ENCODE peak calls at places on chromosomes 11 and 22, in seven cellular contexts. X is AG04450, C is spleen, S is stomach, R is body of pancreas, Q is AG09309, E is astrocyte of the spinal cord. V is an unnamed sample.

GRCh38 chr11:64661146-64661545 is 61.9 kb downstream of the NRXN2 start:
- DNase-seq in S (no peak), R (no peak), Q (peak), X (peak), E (peak), C (no peak), V (no peak)

GRCh38 chr11:66328307-66329144 is 7.7 kb downstream of the RIN1 start:
- DNase-seq in S (peak), C (peak), Q (no peak), X (no peak), E (peak), R (peak), V (no peak)

GRCh38 chr11:94708176-94708575 is 60.0 kb upstream of the AMOTL1 start:
- DNase-seq in S (no peak), E (no peak), X (no peak), R (no peak), C (no peak), Q (no peak), V (no peak)

GRCh38 chr11:71454470-71455113 is 1.6 kb downstream of the NADSYN1 start:
- DNase-seq in R (peak), E (no peak), Q (no peak), X (no peak), S (no peak), C (peak), V (no peak)

GRCh38 chr11:63536669-63537292 is at the start of gene PLAAT4:
- DNase-seq in X (no peak), E (peak), C (no peak), S (peak), Q (no peak), R (peak), V (no peak)

GRCh38 chr11:12806113-12806512 is 131.9 kb downstream of the TEAD1 start:
- DNase-seq in X (no peak), E (no peak), C (no peak), S (no peak), R (no peak), Q (no peak), V (no peak)

GRCh38 chr22:28935713-28936112 is 52.3 kb downstream of the ZNRF3 start:
- DNase-seq in S (no peak), E (no peak), X (no peak), R (no peak), Q (no peak), C (no peak), V (no peak)

GRCh38 chr11:61551630-61552029 is 29.2 kb downstream of the SYT7 start:
- DNase-seq in X (no peak), Q (peak), C (no peak), R (peak), S (peak), E (no peak), V (no peak)

GRCh38 chr11:47426062-47426956 is at the start of gene PSMC3:
- DNase-seq in E (peak), X (peak), Q (peak), R (peak), S (peak), C (peak), V (peak)

GRCh38 chr11:117606807-117607206 is 190.2 kb downstream of the DSCAML1 start:
- DNase-seq in Q (no peak), S (no peak), E (no peak), R (no peak), C (no peak), X (no peak), V (no peak)

GRCh38 chr11:86999859-87000753 is 37.6 kb upstream of the TMEM135 start:
- DNase-seq in E (peak), R (peak), C (no peak), S (peak), X (no peak), Q (no peak), V (peak)

GRCh38 chr11:16012125-16012751 is 344.1 kb downstream of the SOX6 start:
- DNase-seq in Q (no peak), S (no peak), C (no peak), R (peak), X (no peak), E (no peak), V (no peak)

GRCh38 chr11:31813961-31814868 is 3.1 kb upstream of the PAX6 start:
- DNase-seq in Q (no peak), X (no peak), S (no peak), R (no peak), E (no peak), C (peak), V (no peak)

GRCh38 chr11:28679795-28680194 is 571.6 kb downstream of the METTL15 start:
- DNase-seq in C (no peak), Q (peak), E (peak), S (no peak), R (no peak), X (no peak), V (no peak)

GRCh38 chr22:45286854-45287551 is 2.3 kb downstream of the UPK3A start:
- DNase-seq in S (no peak), C (no peak), Q (no peak), X (no peak), E (no peak), R (no peak), V (no peak)

GRCh38 chr22:22692707-22693530 is 48.5 kb downstream of the GGTLC2 start:
- DNase-seq in R (peak), Q (no peak), S (peak), E (peak), C (peak), X (no peak), V (peak)

GRCh38 chr11:64519541-64519940 is 71.5 kb upstream of the SLC22A12 start:
- DNase-seq in Q (no peak), R (no peak), E (no peak), C (no peak), X (no peak), S (no peak), V (no peak)

GRCh38 chr11:1623716-1624115 is 1.8 kb upstream of the KRTAP5-4 start:
- DNase-seq in C (peak), Q (no peak), S (no peak), E (no peak), X (no peak), R (no peak), V (no peak)

GRCh38 chr11:111560785-111561184 is 20.3 kb downstream of the LAYN start:
- DNase-seq in R (no peak), X (no peak), Q (no peak), E (no peak), C (no peak), S (no peak), V (no peak)

GRCh38 chr11:119629834-119630624 is 99.0 kb downstream of the NECTIN1 start:
- DNase-seq in Q (no peak), E (no peak), R (no peak), S (no peak), C (no peak), X (no peak), V (no peak)

GRCh38 chr11:100889758-100890157 is 202.7 kb downstream of the ARHGAP42 start:
- DNase-seq in E (no peak), R (no peak), C (no peak), X (no peak), Q (no peak), S (no peak), V (no peak)

GRCh38 chr22:20437253-20438065 is at the start of gene SCARF2:
- DNase-seq in C (peak), R (peak), E (peak), X (no peak), S (no peak), Q (no peak), V (no peak)

GRCh38 chr11:35617687-35618496 is at the start of gene FJX1:
- DNase-seq in C (peak), X (peak), R (peak), Q (peak), S (no peak), E (peak), V (no peak)

GRCh38 chr11:119323532-119324033 is 6.7 kb upstream of the MCAM start:
- DNase-seq in X (no peak), R (peak), Q (no peak), E (peak), C (no peak), S (peak), V (no peak)

GRCh38 chr11:119051440-119052162 is 5.4 kb downstream of the HYOU1 start:
- DNase-seq in S (no peak), X (no peak), Q (no peak), R (no peak), C (peak), E (no peak), V (no peak)

GRCh38 chr22:45997077-45997774 is 20.3 kb upstream of the WNT7B start:
- DNase-seq in E (peak), R (peak), Q (peak), C (peak), X (peak), S (peak), V (no peak)

GRCh38 chr11:32118025-32118974 is 27.4 kb downstream of the RCN1 start:
- DNase-seq in R (no peak), C (no peak), Q (no peak), S (no peak), X (no peak), E (peak), V (no peak)

GRCh38 chr11:79150966-79151365 is 289.9 kb downstream of the TENM4 start:
- DNase-seq in R (no peak), S (no peak), Q (no peak), C (no peak), E (peak), X (peak), V (no peak)

GRCh38 chr11:48098024-48098423 is 117.7 kb downstream of the PTPRJ start:
- DNase-seq in C (no peak), Q (no peak), S (no peak), E (no peak), X (no peak), R (no peak), V (no peak)

GRCh38 chr22:25841775-25842174 is 99.8 kb downstream of the MYO18B start:
- DNase-seq in E (no peak), Q (no peak), R (no peak), S (no peak), C (no peak), X (no peak), V (no peak)

GRCh38 chr11:76795285-76795935 is 12.3 kb downstream of the TSKU start:
- DNase-seq in Q (no peak), X (no peak), C (no peak), S (peak), E (no peak), R (no peak), V (no peak)

GRCh38 chr11:72739240-72740059 is 12.8 kb downstream of the ARAP1 start:
- DNase-seq in X (no peak), C (peak), S (no peak), Q (no peak), E (no peak), R (no peak), V (no peak)

GRCh38 chr11:120977470-120977869 is 46.4 kb upstream of the TBCEL start:
- DNase-seq in S (no peak), R (no peak), E (peak), Q (no peak), C (no peak), X (no peak), V (no peak)
- TF ChIP-seq CTCF in S (no peak), R (no peak), E (no peak), Q (no peak), C (no peak), X (no peak), V (no peak)

DNA sequence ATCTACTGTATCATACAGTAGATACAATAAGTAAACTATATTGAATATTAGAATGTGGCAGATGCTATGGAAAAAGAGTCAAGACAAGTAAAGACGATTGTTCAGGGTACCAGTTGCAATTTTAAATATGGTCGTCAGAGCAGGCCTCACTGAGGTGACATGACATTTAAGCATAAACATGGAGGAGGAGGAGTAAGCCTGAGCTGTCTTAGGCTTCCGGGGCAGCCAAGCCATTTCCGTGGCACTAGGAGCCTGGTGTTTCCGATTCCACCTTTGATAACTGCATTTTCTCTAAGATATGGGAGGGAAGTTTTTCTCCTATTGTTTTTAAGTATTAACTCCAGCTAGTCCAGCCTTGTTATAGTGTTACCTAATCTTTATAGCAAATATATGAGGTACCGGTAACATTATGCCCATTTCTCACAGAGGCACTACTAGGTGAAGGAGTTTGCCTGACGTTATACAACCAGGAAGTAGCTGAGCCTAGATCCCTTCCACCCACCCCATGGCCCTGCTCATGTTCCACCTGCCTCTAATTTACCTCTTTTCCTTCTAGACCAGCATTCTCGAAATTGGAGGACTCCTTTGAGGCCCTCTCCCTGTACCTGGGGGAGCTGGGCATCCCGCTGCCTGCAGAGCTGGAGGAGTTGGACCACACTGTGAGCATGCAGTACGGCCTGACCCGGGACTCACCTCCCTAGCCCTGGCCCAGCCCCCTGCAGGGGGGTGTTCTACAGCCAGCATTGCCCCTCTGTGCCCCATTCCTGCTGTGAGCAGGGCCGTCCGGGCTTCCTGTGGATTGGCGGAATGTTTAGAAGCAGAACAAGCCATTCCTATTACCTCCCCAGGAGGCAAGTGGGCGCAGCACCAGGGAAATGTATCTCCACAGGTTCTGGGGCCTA is 14.3 kb downstream of the PIK3IP1 start:
- DNase-seq in E (no peak), X (no peak), R (no peak), S (no peak), Q (no peak), C (no peak), V (no peak)
- H3K4me3 ChIP-seq in E (no peak), X (no peak), R (no peak), S (no peak), Q (no peak), C (no peak), V (no peak)

DNA sequence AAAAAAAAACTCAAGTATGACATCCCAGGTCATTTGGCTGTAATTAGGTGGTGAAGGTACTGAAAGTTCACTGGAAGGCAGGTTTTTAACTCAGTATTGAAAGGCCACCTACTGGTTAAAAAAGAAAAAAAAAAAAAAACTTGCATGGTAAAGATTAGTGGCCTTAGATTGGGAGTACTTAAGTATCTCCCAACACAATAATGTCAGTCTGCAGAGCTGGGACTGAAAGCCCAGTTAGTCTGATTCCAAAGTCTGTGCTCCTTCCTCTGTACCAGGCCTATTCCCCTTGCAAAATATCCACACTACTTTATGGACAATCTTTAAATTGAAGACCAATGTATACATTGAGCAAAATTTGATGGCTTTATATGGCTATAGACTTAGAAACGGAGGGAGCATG is 85.5 kb downstream of the NOX4 start:
- DNase-seq in Q (no peak), R (no peak), E (peak), S (no peak), C (no peak), X (no peak), V (peak)
- TF ChIP-seq CTCF in Q (peak), R (no peak), E (no peak), S (no peak), C (no peak), X (peak), V (peak)

GRCh38 chr11:46383974-46384701 is 2.7 kb downstream of the MDK start:
- DNase-seq in X (no peak), S (no peak), Q (no peak), R (no peak), C (no peak), E (no peak), V (no peak)

GRCh38 chr11:46381836-46382643 is 571 bp downstream of the MDK start:
- DNase-seq in X (no peak), S (no peak), R (no peak), C (peak), Q (no peak), E (no peak), V (no peak)

GRCh38 chr11:46383404-46383758 is 1.9 kb downstream of the MDK start:
- DNase-seq in Q (no peak), R (no peak), X (no peak), S (no peak), C (peak), E (no peak), V (no peak)

GRCh38 chr11:46381046-46381835 is at the start of gene MDK:
- DNase-seq in E (no peak), Q (no peak), X (no peak), R (peak), S (peak), C (peak), V (no peak)

GRCh38 chr11:46382644-46383403 is 1.4 kb downstream of the MDK start:
- DNase-seq in R (peak), X (no peak), C (peak), Q (no peak), E (no peak), S (no peak), V (no peak)
- H3K4me3 ChIP-seq in R (no peak), X (peak), C (peak), Q (peak), E (peak), S (peak), V (peak)

GRCh38 chr11:85749884-85750283 is 61.1 kb downstream of the SYTL2 start:
- DNase-seq in S (no peak), E (no peak), Q (no peak), R (no peak), X (no peak), C (no peak), V (no peak)
- TF ChIP-seq CTCF in S (no peak), E (no peak), Q (no peak), R (no peak), X (no peak), C (no peak), V (no peak)

GRCh38 chr11:74462631-74463030 is 4.7 kb downstream of the KCNE3 start:
- DNase-seq in E (no peak), R (no peak), X (no peak), S (no peak), C (no peak), Q (no peak), V (no peak)
- H3K4me3 ChIP-seq in E (no peak), R (no peak), X (no peak), S (no peak), C (no peak), Q (no peak), V (no peak)

GRCh38 chr11:70383664-70384395 is 14.5 kb upstream of the CTTN start:
- DNase-seq in E (no peak), S (no peak), Q (no peak), C (no peak), R (no peak), X (no peak), V (no peak)

GRCh38 chr11:70384486-70385152 is 13.7 kb upstream of the CTTN start:
- DNase-seq in X (no peak), Q (no peak), E (no peak), S (no peak), C (no peak), R (no peak), V (no peak)

GRCh38 chr11:70381350-70381749 is 17.0 kb upstream of the CTTN start:
- DNase-seq in X (no peak), R (no peak), Q (no peak), C (no peak), E (no peak), S (no peak), V (no peak)

GRCh38 chr11:70378506-70379134 is 19.7 kb upstream of the CTTN start:
- DNase-seq in R (no peak), C (no peak), E (no peak), X (no peak), Q (no peak), S (no peak), V (no peak)

DNA sequence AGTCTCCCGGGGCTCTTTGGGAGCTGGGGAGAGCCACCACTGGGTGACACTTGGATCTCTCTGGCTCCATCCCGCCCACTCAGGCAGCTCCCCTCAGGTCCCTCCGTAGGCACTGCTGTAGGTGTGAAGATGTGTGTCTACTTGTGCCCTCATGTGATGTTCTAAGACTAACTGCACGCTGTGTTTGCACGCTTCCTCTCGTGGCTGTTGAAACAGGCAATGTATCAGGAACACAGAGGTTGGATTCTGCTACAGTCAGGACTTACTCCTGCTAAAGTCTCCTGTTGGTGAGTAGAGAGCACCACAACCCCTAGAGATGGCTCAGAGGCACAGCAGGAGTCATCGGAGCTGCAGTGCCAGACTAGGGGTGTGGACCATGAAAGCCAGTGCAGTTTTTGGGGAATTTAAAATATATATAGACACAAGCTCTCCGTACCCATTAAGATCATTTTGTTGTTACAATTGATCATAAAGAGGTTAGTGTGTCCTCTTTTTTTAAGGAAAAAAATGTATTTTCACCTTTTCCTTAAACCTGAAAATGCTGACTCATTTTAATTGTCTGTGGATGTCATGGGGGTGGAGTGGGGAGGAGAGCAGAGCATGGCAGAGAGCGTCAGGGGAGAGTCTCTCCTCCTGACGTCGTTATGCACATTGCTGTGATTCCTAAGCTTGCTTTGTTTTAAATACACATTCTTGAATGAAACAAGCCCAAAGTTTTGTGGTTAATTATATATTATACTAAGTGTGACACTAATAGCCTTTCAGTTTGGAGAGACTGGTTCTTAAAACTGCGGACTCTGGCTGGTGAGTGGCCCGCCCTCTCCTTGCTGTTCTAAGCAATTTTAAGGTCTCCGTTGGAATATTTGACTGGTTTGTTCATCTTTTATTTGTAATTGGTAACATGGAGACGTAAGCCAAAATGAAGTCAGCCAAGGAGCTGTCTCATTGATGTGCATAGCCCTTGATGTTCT is 16.2 kb upstream of the CTTN start:
- DNase-seq in E (peak), R (no peak), S (no peak), X (peak), C (no peak), Q (peak), V (no peak)
- TF ChIP-seq CTCF in E (peak), R (no peak), S (no peak), X (peak), C (no peak), Q (peak), V (no peak)

V was measured in LNCaP clone FGC.